ENCODE peak calls at places on chromosome 18, in six cellular contexts. B is astrocyte of the spinal cord, Z is lower lobe of right lung, N is cardiac muscle cell, S is IMR-90, K is HFF-Myc. T is an unnamed sample.

GRCh38 chr18:70195852-70196434 is 9.5 kb downstream of the RTTN start:
- DNase-seq in N (peak), B (peak), K (no peak), S (peak), Z (no peak), T (peak)

GRCh38 chr18:44826418-44827259 is 146.0 kb downstream of the SETBP1 start:
- DNase-seq in Z (no peak), B (peak), K (peak), S (peak), N (peak), T (peak)

GRCh38 chr18:79918089-79919011 is 33.1 kb downstream of the SLC66A2 start:
- DNase-seq in Z (peak), S (no peak), N (no peak), K (no peak), B (no peak), T (no peak)

GRCh38 chr18:9876867-9877654 is 8.7 kb upstream of the TXNDC2 start:
- DNase-seq in K (peak), N (peak), S (peak), B (peak), Z (no peak), T (peak)

GRCh38 chr18:13051950-13052349 is 60.8 kb downstream of the CEP192 start:
- DNase-seq in S (no peak), K (no peak), Z (no peak), B (no peak), N (no peak), T (no peak)

GRCh38 chr18:42640160-42640559 is 475.3 kb downstream of the RIT2 start:
- DNase-seq in Z (no peak), S (no peak), B (peak), N (no peak), K (no peak), T (no peak)

GRCh38 chr18:46278481-46279465 is 174.6 kb downstream of the HAUS1 start:
- DNase-seq in N (peak), S (peak), B (peak), Z (no peak), K (peak), T (peak)

GRCh38 chr18:35122586-35123224 is 81.5 kb downstream of the MAPRE2 start:
- DNase-seq in K (no peak), B (no peak), Z (no peak), N (peak), S (no peak), T (no peak)

GRCh38 chr18:69401475-69402218 is 959 bp downstream of the DOK6 start:
- DNase-seq in S (peak), K (no peak), Z (no peak), B (peak), N (peak), T (no peak)

GRCh38 chr18:31146809-31147208 is 15.8 kb downstream of the DSC1 start:
- DNase-seq in K (no peak), B (no peak), Z (no peak), N (no peak), S (no peak), T (no peak)

GRCh38 chr18:8615397-8616025 is 6.3 kb downstream of the RAB12 start:
- DNase-seq in S (peak), N (no peak), B (peak), K (peak), Z (no peak), T (peak)

GRCh38 chr18:7579176-7579922 is 12.2 kb downstream of the PTPRM start:
- DNase-seq in K (no peak), Z (no peak), S (peak), N (no peak), B (no peak), T (no peak)

GRCh38 chr18:21489119-21489750 is 111.3 kb downstream of the ESCO1 start:
- DNase-seq in S (peak), B (peak), N (peak), Z (no peak), K (peak), T (peak)

GRCh38 chr18:11872479-11873136 is 21.4 kb downstream of the CHMP1B start:
- DNase-seq in N (peak), Z (no peak), K (no peak), B (peak), S (no peak), T (no peak)

GRCh38 chr18:79884296-79884962 is 67.0 kb downstream of the SLC66A2 start:
- DNase-seq in K (no peak), Z (peak), S (no peak), B (no peak), N (no peak), T (no peak)

GRCh38 chr18:33818145-33818544 is 240.1 kb downstream of the ASXL3 start:
- DNase-seq in K (no peak), B (no peak), Z (no peak), N (no peak), S (no peak), T (no peak)

GRCh38 chr18:61459896-61460295 is 126.7 kb downstream of the CDH20 start:
- DNase-seq in Z (no peak), K (no peak), B (peak), S (no peak), N (no peak), T (no peak)

GRCh38 chr18:65146615-65147014 is 604.2 kb upstream of the CDH7 start:
- DNase-seq in S (no peak), N (no peak), B (no peak), Z (no peak), K (no peak), T (no peak)

GRCh38 chr18:10490401-10491289 is 35.2 kb upstream of the NAPG start:
- DNase-seq in N (peak), K (no peak), Z (no peak), S (no peak), B (no peak), T (no peak)

GRCh38 chr18:26772691-26773090 is 92.8 kb downstream of the AQP4 start:
- DNase-seq in N (no peak), B (no peak), K (no peak), Z (no peak), S (no peak), T (no peak)

GRCh38 chr18:22471546-22472131 is 53.9 kb upstream of the CTAGE1 start:
- DNase-seq in B (peak), Z (no peak), K (no peak), N (peak), S (peak), T (peak)

GRCh38 chr18:68499141-68499540 is 215.8 kb downstream of the TMX3 start:
- DNase-seq in N (no peak), Z (no peak), B (no peak), S (no peak), K (no peak), T (no peak)

GRCh38 chr18:70073442-70073841 is 125.8 kb upstream of the CD226 start:
- DNase-seq in S (no peak), Z (no peak), K (no peak), N (no peak), B (no peak), T (no peak)

GRCh38 chr18:61972389-61973264 is 79.8 kb upstream of the RNF152 start:
- DNase-seq in B (no peak), K (no peak), S (no peak), Z (no peak), N (no peak), T (no peak)

GRCh38 chr18:22106536-22107292 is 62.7 kb upstream of the GATA6 start:
- DNase-seq in N (no peak), B (peak), Z (no peak), S (peak), K (no peak), T (no peak)

GRCh38 chr18:79275992-79276391 is 119.7 kb upstream of the NFATC1 start:
- DNase-seq in Z (no peak), K (no peak), N (no peak), S (no peak), B (no peak), T (no peak)

GRCh38 chr18:45910405-45911023 is 56.6 kb downstream of the EPG5 start:
- DNase-seq in S (peak), K (peak), N (peak), Z (peak), B (peak), T (peak)

GRCh38 chr18:12287684-12288405 is 20.2 kb upstream of the TUBB6 start:
- DNase-seq in B (peak), Z (peak), K (no peak), N (peak), S (peak), T (no peak)

GRCh38 chr18:7021994-7022840 is 95.4 kb downstream of the LAMA1 start:
- DNase-seq in S (peak), K (peak), Z (no peak), N (peak), B (peak), T (peak)

GRCh38 chr18:9058426-9058825 is 44.1 kb upstream of the NDUFV2 start:
- DNase-seq in N (no peak), K (no peak), B (no peak), S (no peak), Z (no peak), T (no peak)

GRCh38 chr18:22559414-22560282 is 141.9 kb upstream of the CTAGE1 start:
- DNase-seq in Z (peak), K (no peak), B (peak), N (peak), S (peak), T (no peak)

GRCh38 chr18:35634376-35634775 is 52.8 kb downstream of the GALNT1 start:
- DNase-seq in Z (no peak), K (peak), N (no peak), B (no peak), S (no peak), T (no peak)

GRCh38 chr18:12296087-12296403 is 12.0 kb upstream of the TUBB6 start:
- DNase-seq in S (peak), Z (no peak), K (no peak), N (no peak), B (no peak), T (no peak)

GRCh38 chr18:79484661-79485621 is 89.2 kb downstream of the NFATC1 start:
- DNase-seq in S (peak), Z (peak), N (no peak), K (peak), B (peak), T (peak)

GRCh38 chr18:50194623-50195532 is at the start of gene MYO5B:
- DNase-seq in K (no peak), Z (peak), N (peak), B (no peak), S (no peak), T (no peak)
- TF ChIP-seq CTCF in K (no peak), Z (peak), N (no peak), B (no peak), S (no peak), T (peak)

DNA sequence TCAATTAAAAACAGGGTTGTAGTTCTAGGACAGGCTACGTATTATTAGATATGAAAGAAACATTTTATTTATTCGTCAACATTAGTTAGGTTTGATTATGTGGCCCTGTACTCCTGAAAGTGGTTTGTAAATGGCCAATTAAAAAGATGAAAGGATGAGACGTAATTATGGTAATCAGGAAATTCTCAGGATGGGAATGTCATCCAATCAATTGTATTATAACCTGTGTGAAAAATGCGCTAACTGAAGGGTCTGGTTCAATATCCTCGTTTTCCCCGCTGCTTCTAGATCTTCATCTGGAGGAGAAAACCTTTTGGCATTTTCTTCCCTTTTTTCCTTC is 5.6 kb upstream of the C18orf32 start:
- DNase-seq in S (no peak), Z (no peak), K (no peak), B (no peak), N (no peak), T (no peak)
- H3K4me3 ChIP-seq in S (no peak), Z (no peak), K (peak), B (no peak), N (no peak), T (no peak)

DNA sequence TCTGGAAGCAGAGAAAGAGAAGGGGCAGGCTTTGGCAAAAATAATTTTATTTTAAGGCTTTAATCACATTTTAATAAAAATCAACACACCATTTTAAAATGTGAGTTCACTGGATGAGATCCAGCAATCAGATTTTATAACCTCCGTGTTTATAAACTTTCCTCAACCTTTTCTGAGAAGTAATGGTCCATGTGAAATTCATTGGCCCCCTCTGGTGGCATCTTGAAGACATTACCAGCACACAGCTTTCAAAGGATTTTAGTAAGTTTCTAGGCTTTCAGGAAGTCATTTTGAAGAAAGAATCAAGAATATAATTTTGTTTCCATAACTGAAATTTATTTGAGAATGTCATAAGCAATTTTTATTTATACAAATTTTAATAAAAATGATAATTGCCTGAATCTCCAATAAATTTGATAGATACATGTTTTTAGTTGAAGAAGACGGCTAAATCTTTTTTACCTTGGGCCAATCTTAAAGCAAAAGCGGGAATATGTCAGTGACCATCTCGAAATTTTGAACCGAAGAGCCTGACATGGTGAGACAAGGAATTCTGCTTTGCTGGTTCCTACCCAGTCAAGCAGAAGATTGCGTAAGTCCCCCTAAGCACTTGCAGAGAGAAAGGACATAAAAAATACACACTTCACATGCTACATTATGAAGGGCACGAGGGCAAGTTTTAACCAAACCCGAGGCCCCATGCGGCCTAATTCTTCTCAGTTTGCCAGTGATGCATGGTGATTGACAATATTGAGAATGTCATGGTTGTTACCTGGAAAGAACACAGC is 128.4 kb upstream of the CBLN2 start:
- DNase-seq in N (peak), Z (no peak), S (peak), K (peak), B (peak), T (peak)
- TF ChIP-seq CTCF in N (peak), Z (peak), S (peak), K (peak), B (peak), T (peak)

DNA sequence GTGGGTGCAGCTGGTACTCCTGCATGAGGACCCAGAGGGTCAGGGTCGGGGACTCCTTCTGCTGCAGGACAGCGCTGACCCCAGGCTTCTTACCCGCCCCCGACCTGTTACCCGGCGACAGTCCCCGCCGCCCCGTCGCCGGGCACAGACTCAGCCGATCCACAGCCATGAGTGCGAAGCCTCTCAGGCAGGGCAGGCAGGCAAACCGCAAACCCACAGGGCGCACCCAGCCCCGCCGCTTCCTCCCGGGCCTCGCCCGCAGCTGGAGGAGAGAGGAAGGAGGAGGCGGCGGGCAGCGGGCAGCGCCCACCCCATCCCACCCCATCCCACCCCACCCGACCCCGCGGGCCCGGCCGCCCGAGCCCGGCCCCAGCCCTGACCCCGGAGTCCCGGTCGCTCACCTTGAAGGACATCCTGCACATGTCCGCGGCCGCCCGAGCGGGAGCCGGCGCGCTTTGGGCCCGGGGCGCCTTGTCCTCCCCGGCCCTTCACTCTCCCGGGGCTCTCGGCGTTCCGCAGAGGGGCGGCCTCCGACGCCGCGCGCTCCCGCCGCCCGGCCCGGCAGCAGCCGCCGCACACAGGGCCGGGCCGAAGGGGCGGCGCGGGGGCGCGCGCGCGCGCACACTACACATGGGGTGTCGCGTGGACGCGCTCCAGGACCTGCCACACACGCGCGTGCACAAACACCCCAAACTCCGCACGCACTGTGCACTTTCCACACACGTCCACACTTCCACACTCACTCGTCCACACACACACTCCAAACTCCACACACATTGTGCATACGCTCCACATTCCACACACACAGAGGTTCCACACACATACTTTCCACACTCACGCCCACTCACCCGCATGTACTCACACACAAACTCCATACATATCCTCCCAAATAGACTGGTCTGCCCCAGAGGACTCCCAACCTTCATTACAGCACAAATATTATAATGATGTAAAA is at the start of gene ANKRD29:
- DNase-seq in Z (peak), B (peak), S (no peak), N (peak), K (no peak), T (no peak)
- H3K4me3 ChIP-seq in Z (peak), B (peak), S (peak), N (peak), K (peak), T (peak)

DNA sequence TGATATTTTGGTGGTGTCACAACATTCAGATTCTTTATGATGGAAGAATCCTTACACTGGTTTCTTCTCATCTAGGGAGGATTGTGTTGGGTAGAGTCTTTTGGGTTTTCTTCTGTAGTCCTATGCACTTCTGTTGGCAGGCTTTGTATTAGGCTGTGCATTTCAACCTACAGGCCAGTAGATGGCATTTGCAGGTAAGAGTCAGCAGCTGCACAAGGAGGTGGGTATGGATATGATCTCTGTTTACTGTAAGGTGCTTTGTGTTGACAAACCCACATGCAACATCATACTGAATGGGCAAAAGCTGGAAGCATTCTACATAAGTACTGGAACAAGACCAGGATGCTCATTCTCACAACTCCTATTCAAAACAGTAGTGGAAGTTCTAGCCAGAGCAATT is 656.8 kb downstream of the METTL4 start:
- DNase-seq in B (peak), K (no peak), S (no peak), Z (no peak), N (no peak), T (no peak)
- TF ChIP-seq CTCF in B (peak), K (no peak), S (no peak), Z (no peak), N (peak), T (peak)

GRCh38 chr18:3653859-3654441 is 204.0 kb downstream of the TGIF1 start:
- DNase-seq in K (no peak), N (no peak), S (no peak), Z (no peak), B (no peak), T (no peak)

GRCh38 chr18:3652380-3653262 is 202.6 kb downstream of the TGIF1 start:
- DNase-seq in K (peak), S (peak), B (peak), N (peak), Z (no peak), T (peak)

GRCh38 chr18:3654442-3655253 is 204.7 kb downstream of the TGIF1 start:
- DNase-seq in B (no peak), K (no peak), N (no peak), Z (no peak), S (no peak), T (no peak)

GRCh38 chr18:3655254-3655554 is 205.2 kb downstream of the TGIF1 start:
- DNase-seq in S (no peak), B (no peak), K (no peak), Z (no peak), N (no peak), T (no peak)

GRCh38 chr18:3653263-3653858 is 203.4 kb downstream of the TGIF1 start:
- DNase-seq in K (no peak), N (no peak), S (no peak), Z (no peak), B (no peak), T (no peak)
- H3K4me3 ChIP-seq in K (no peak), N (no peak), S (no peak), Z (no peak), B (no peak), T (no peak)

GRCh38 chr18:58640891-58641610 is 12.2 kb upstream of the ALPK2 start:
- DNase-seq in K (no peak), Z (no peak), N (no peak), S (no peak), B (no peak), T (no peak)

GRCh38 chr18:58646334-58646862 is 17.5 kb upstream of the ALPK2 start:
- DNase-seq in S (no peak), N (no peak), B (no peak), K (no peak), Z (no peak), T (no peak)

GRCh38 chr18:58640428-58640805 is 11.5 kb upstream of the ALPK2 start:
- DNase-seq in N (no peak), Z (no peak), S (no peak), K (no peak), B (no peak), T (no peak)

GRCh38 chr18:58649966-58650816 is 21.1 kb upstream of the MALT1 start:
- DNase-seq in K (no peak), N (no peak), Z (no peak), S (peak), B (no peak), T (no peak)

DNA sequence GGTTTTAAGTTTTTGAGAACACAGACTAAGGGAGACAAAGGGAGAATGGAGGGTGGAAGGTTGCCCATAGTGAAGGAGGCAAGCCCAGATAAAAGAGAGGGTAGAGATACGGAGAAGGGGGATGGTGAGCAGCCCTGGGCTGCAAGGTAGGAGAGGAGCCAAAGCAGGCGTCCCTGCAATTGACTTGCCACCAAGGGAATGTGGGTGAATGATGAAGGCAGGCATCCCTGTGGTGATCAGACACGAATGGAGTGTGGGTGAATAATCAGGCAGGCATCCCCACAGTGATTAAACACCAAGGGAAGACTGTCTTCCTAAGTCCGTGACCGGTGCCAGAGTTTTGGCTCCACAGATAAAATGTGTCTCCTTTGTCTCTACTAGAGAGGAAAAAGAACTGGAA is 16.5 kb upstream of the ALPK2 start:
- DNase-seq in K (no peak), S (peak), Z (no peak), N (no peak), B (peak), T (no peak)
- TF ChIP-seq CTCF in K (no peak), S (no peak), Z (no peak), N (no peak), B (no peak), T (no peak)

T was measured in astrocyte of the cerebellum.